ENCODE peak calls at places on chromosomes 3 and 15, in six cellular contexts. Y is heart left ventricle, A is lower lobe of right lung, S is cardiac fibroblast, V is A549, Z is OCI-LY7. R is an unnamed sample.

GRCh38 chr3:142226474-142226873 is 1.1 kb upstream of the GK5 start:
- DNase-seq in A (no peak), S (no peak), V (peak; percentile 55), Z (no peak), Y (no peak), R (peak; percentile 14)

GRCh38 chr3:150469031-150469930 is 61.2 kb downstream of the TSC22D2 start:
- DNase-seq in Y (no peak), Z (no peak), V (peak; percentile 80), A (no peak), S (peak; percentile 92), R (peak; percentile 94)

GRCh38 chr3:53109190-53109589 is 21.0 kb downstream of the RFT1 start:
- DNase-seq in A (no peak), Z (no peak), Y (no peak), S (peak; percentile 56), V (no peak), R (peak; percentile 39)

GRCh38 chr3:177835008-177835407 is 637.7 kb upstream of the TBL1XR1 start:
- DNase-seq in V (no peak), Z (no peak), Y (no peak), S (peak; percentile 77), A (no peak), R (peak; percentile 94)

GRCh38 chr3:100533176-100533575 is 40.8 kb downstream of the TMEM45A start:
- DNase-seq in Z (no peak), S (no peak), V (no peak), A (no peak), Y (no peak), R (peak; percentile 87)

GRCh38 chr3:89527736-89528335 is 420.4 kb downstream of the EPHA3 start:
- DNase-seq in Z (no peak), A (no peak), Y (no peak), V (no peak), S (no peak), R (no peak)

GRCh38 chr3:194469977-194470376 is 16.8 kb downstream of the ATP13A3 start:
- DNase-seq in V (no peak), Z (no peak), S (no peak), A (no peak), Y (no peak), R (no peak)

GRCh38 chr3:129625071-129625874 is 18.8 kb upstream of the PLXND1 start:
- DNase-seq in V (peak; percentile 44), Z (no peak), Y (peak; percentile 61), S (no peak), A (peak; percentile 44), R (no peak)

GRCh38 chr3:133956333-133956732 is 60.7 kb upstream of the RAB6B start:
- DNase-seq in Z (no peak), Y (no peak), S (no peak), A (peak; percentile 37), V (no peak), R (no peak)

GRCh38 chr3:154090116-154090420 is 31.1 kb upstream of the ARHGEF26 start:
- DNase-seq in A (peak; percentile 46), Z (no peak), S (peak; percentile 6), Y (no peak), V (no peak), R (no peak)

GRCh38 chr3:152470893-152471292 is 202.2 kb downstream of the MBNL1 start:
- DNase-seq in V (no peak), S (no peak), Z (no peak), A (no peak), Y (no peak), R (no peak)

GRCh38 chr3:31880482-31881078 is 100.5 kb downstream of the OSBPL10 start:
- DNase-seq in S (no peak), A (no peak), Z (no peak), V (no peak), Y (no peak), R (no peak)

GRCh38 chr15:71085809-71086208 is 29.5 kb upstream of the THSD4 start:
- DNase-seq in Z (no peak), A (no peak), S (no peak), V (no peak), Y (no peak), R (no peak)

GRCh38 chr3:38623539-38623938 is 25.9 kb downstream of the SCN5A start:
- DNase-seq in Y (no peak), V (no peak), A (no peak), Z (no peak), S (no peak), R (no peak)

GRCh38 chr3:139944256-139944910 is 9.4 kb downstream of the CLSTN2 start:
- DNase-seq in Y (no peak), S (no peak), V (no peak), Z (no peak), A (no peak), R (no peak)

GRCh38 chr3:76097588-76097975 is 312.2 kb upstream of the ZNF717 start:
- DNase-seq in A (no peak), V (no peak), S (no peak), Y (no peak), Z (no peak), R (no peak)

GRCh38 chr3:76099956-76100355 is 314.6 kb upstream of the ZNF717 start:
- DNase-seq in A (no peak), V (no peak), S (no peak), Z (no peak), Y (no peak), R (no peak)

GRCh38 chr3:76096836-76097587 is 311.7 kb upstream of the ZNF717 start:
- DNase-seq in S (no peak), A (no peak), V (no peak), Z (no peak), Y (no peak), R (no peak)

DNA sequence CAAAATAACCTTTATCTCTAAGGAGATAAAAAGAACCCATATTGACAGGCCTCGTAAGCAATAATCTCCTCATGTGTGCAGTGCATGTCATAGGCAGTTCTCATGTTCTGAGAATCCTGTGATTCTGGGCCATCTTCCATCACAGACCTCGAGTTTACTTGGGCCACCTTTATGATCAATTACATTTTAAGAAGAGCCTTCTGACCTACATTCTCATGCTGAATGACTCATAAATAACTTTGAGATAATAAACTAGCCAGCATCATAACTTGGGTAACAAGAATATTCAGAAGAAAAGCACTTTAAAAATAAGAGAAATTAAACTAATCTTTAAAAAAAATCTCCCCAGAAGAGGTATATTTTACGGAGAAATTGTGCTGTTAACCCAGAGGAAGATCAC is 310.7 kb upstream of the ZNF717 start:
- DNase-seq in S (no peak), A (no peak), Y (no peak), Z (no peak), V (no peak), R (no peak)
- TF ChIP-seq CTCF in S (no peak), A (no peak), Y (no peak), Z (no peak), V (no peak), R (no peak)

GRCh38 chr3:195537995-195538394 is 5.1 kb downstream of the PPP1R2 start:
- DNase-seq in Z (peak; percentile 93), S (no peak), Y (no peak), A (no peak), V (no peak), R (no peak)

GRCh38 chr3:195542261-195542660 is 864 bp downstream of the PPP1R2 start:
- DNase-seq in V (no peak), Y (no peak), S (no peak), A (no peak), Z (peak; percentile 75), R (peak; percentile 14)

GRCh38 chr3:195539479-195539878 is 3.6 kb downstream of the PPP1R2 start:
- DNase-seq in Y (no peak), V (no peak), A (no peak), Z (no peak), S (no peak), R (no peak)

GRCh38 chr3:195540526-195540925 is 2.6 kb downstream of the PPP1R2 start:
- DNase-seq in S (no peak), Y (no peak), V (no peak), Z (peak; percentile 48), A (no peak), R (no peak)

DNA sequence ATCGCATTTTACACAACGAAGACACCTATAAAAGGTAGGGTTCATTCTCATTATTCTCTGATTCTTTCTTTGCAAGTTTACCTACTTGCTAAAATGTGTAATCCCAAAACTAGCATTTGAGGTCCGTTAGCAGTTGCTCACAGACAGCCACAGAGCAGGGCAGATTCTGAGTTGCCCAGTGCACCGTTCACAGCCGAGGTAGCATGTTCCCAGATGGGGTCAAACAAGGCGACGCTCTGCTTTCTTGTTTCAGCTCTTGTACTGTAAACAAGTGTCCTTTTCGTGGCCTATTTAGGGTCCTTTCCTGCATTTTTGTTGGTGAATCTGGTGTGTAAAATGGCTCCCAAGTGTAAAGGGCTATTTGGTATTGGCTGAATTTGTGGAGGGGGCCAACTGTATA is 3.1 kb downstream of the PPP1R2 start:
- DNase-seq in V (no peak), Y (no peak), A (no peak), Z (peak; percentile 32), S (no peak), R (no peak)
- H3K4me3 ChIP-seq in V (no peak overlapping the region), Y (no peak overlapping the region), A (peak overlapping the region; percentile 88), Z (peak overlapping the region; percentile 89), S (no peak overlapping the region), R (no peak overlapping the region)

DNA sequence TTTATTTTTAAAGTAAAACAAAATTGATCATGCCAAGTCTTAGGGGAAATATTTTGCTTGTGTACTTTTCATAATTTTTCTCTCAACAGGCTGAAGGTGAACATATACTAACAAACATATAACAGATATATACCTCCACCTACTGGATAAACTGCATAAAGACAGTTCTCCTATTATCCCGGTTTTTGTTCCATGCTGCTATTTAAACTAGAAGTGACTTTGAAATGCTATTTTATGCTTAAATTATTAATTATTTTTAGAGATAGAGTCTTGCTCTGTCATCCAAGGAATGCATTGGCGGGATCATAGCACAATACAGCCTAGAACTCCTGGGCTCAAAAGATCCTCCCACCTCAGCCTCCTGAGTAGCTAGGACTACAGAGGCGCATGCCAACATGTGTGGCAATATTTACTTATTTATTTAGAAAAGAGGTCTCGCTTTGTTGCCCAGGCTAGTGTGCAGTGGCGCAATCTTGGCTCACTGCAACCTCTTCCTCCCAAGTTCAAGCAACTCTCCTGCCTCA is 49.8 kb downstream of the ST3GAL6 start:
- DNase-seq in Y (no peak), S (peak; percentile 68), Z (peak; percentile 48), V (peak; percentile 45), A (peak; percentile 62), R (peak; percentile 60)
- TF ChIP-seq CTCF in Y (peak; percentile 75), S (peak; percentile 52), Z (peak; percentile 84), V (peak; percentile 76), A (peak; percentile 63), R (peak; percentile 59)

GRCh38 chr3:196633658-196634151 is 5.8 kb upstream of the NRROS start:
- DNase-seq in V (no peak), S (no peak), Z (no peak), Y (no peak), A (no peak), R (no peak)

GRCh38 chr3:196634224-196634623 is 5.3 kb upstream of the NRROS start:
- DNase-seq in Y (no peak), V (no peak), Z (peak; percentile 31), A (no peak), S (no peak), R (no peak)

GRCh38 chr3:196629234-196629633 is 10.3 kb upstream of the NRROS start:
- DNase-seq in V (no peak), S (no peak), Z (no peak), A (no peak), Y (no peak), R (no peak)

GRCh38 chr3:196632033-196632751 is 7.3 kb upstream of the NRROS start:
- DNase-seq in Z (peak; percentile 90), A (peak; percentile 94), Y (peak; percentile 94), V (peak; percentile 79), S (peak; percentile 76), R (peak; percentile 72)

DNA sequence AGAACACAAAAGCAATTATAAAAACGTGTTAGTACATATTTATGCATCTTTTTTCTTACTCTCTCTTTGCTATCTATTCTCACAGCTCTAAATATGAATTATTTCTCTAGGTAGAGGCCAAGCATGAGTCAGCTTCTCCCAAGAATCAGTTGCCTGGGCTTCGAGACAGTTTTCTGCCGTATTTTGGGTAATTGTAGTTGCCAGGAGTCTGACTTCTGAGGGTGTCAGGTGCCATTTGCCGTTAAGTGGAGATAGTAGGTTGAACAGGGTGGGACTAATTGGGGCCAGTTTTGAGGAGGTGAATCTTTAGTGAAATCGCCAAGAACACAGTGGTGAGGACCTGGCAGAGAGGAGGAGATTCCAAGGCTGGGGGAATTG is 7.8 kb upstream of the NRROS start:
- DNase-seq in Z (no peak), V (no peak), S (no peak), Y (no peak), A (no peak), R (no peak)
- H3K4me3 ChIP-seq in Z (peak overlapping the region; percentile 68), V (peak overlapping the region; percentile 58), S (peak overlapping the region; percentile 64), Y (peak overlapping the region; percentile 58), A (peak overlapping the region; percentile 67), R (peak overlapping the region; percentile 74)

R was measured in fibroblast of villous mesenchyme.